ENCODE peak calls at places on chromosome 10, in four cellular contexts. C is breast epithelium, L is left lung, S is posterior cingulate gyrus. A is an unnamed sample.

GRCh38 chr10:125562737-125563136 is 120.2 kb downstream of the TEX36 start:
- DNase-seq in L (no peak), S (no peak), C (no peak), A (no peak)

GRCh38 chr10:80596391-80597257 is 58.9 kb downstream of the SH2D4B start:
- DNase-seq in S (no peak), C (no peak), L (no peak), A (no peak)

GRCh38 chr10:24938525-24938924 is 13.9 kb downstream of the PRTFDC1 start:
- DNase-seq in L (no peak), C (no peak), S (no peak), A (no peak)

GRCh38 chr10:100654835-100655759 is 90.3 kb upstream of the PAX2 start:
- DNase-seq in L (no peak), S (no peak), C (no peak), A (no peak)

GRCh38 chr10:125005312-125006187 is 63.6 kb downstream of the ZRANB1 start:
- DNase-seq in L (peak), C (peak), S (peak), A (no peak)

GRCh38 chr10:48446785-48447184 is 140.3 kb downstream of the MAPK8 start:
- DNase-seq in S (peak), C (no peak), L (no peak), A (no peak)

GRCh38 chr10:48215983-48216505 is 58.5 kb downstream of the FRMPD2 start:
- DNase-seq in L (no peak), S (no peak), C (no peak), A (no peak)

GRCh38 chr10:114507449-114507848 is 103.1 kb upstream of the AFAP1L2 start:
- DNase-seq in C (peak), S (no peak), L (peak), A (peak)

GRCh38 chr10:127155221-127155620 is 41.2 kb downstream of the INSYN2A start:
- DNase-seq in C (no peak), L (no peak), S (no peak), A (no peak)

GRCh38 chr10:78178940-78179339 is 145.3 kb downstream of the RPS24 start:
- DNase-seq in C (no peak), S (no peak), L (peak), A (no peak)

A was measured in cerebellum.